ENCODE peak calls at places on chromosome 4, in eight cellular contexts. J is NCI-H774; I is CD8-positive, alpha-beta T cell; B is A549; W is AG09309; L is CD8-positive, alpha-beta memory T cell; G is non-pigmented ciliary epithelial cell; S is EL. P is an unnamed sample.

GRCh38 chr4:137981277-137981676 is 260.9 kb downstream of the SLC7A11 start:
- DNase-seq in G (no peak), J (no peak), S (peak), L (no peak), B (no peak), W (no peak), I (no peak), P (no peak)

GRCh38 chr4:148834804-148835598 is 392.8 kb upstream of the NR3C2 start:
- DNase-seq in S (peak), I (no peak), B (no peak), J (no peak), G (no peak), L (no peak), W (no peak), P (no peak)

GRCh38 chr4:121156822-121157769 is 7.0 kb downstream of the TNIP3 start:
- DNase-seq in B (peak), I (peak), S (peak), G (no peak), L (peak), J (no peak), W (no peak), P (no peak)

GRCh38 chr4:35836591-35836990 is 407.7 kb downstream of the ARAP2 start:
- DNase-seq in W (no peak), S (no peak), B (no peak), J (no peak), I (no peak), L (no peak), G (no peak), P (no peak)

GRCh38 chr4:88957570-88957969 is 99.4 kb downstream of the FAM13A start:
- DNase-seq in W (no peak), B (no peak), J (no peak), G (no peak), L (no peak), I (no peak), S (no peak), P (no peak)

GRCh38 chr4:163688856-163689255 is 194.4 kb downstream of the TMA16 start:
- DNase-seq in G (no peak), J (no peak), I (no peak), L (no peak), W (no peak), S (no peak), B (no peak), P (no peak)

GRCh38 chr4:89915937-89916336 is 21.3 kb downstream of the MMRN1 start:
- DNase-seq in L (no peak), J (no peak), I (no peak), G (no peak), S (no peak), W (no peak), B (no peak), P (no peak)

GRCh38 chr4:173990126-173990878 is 293.2 kb downstream of the FBXO8 start:
- DNase-seq in J (no peak), L (no peak), B (peak), S (peak), W (peak), G (peak), I (no peak), P (no peak)

GRCh38 chr4:15836362-15836761 is 58.2 kb downstream of the CD38 start:
- DNase-seq in J (no peak), B (peak), I (no peak), W (no peak), G (no peak), S (no peak), L (no peak), P (no peak)

GRCh38 chr4:61079427-61079826 is 120.7 kb upstream of the ADGRL3 start:
- DNase-seq in B (no peak), W (no peak), G (no peak), I (no peak), L (no peak), S (peak), J (no peak), P (no peak)

GRCh38 chr4:175790067-175790466 is 22.0 kb downstream of the GPM6A start:
- DNase-seq in W (no peak), J (peak), I (no peak), L (no peak), S (no peak), G (no peak), B (no peak), P (no peak)

GRCh38 chr4:137509855-137510282 is 22.4 kb downstream of the PCDH18 start:
- DNase-seq in I (no peak), L (no peak), S (no peak), B (no peak), J (no peak), W (no peak), G (no peak), P (no peak)

GRCh38 chr4:183146478-183146877 is 47.4 kb downstream of the WWC2 start:
- DNase-seq in W (no peak), G (no peak), J (no peak), S (no peak), B (no peak), L (no peak), I (no peak), P (no peak)

GRCh38 chr4:151658959-151659593 is 101.7 kb downstream of the GATB start:
- DNase-seq in J (no peak), W (peak), S (peak), I (no peak), L (no peak), G (no peak), B (no peak), P (no peak)

GRCh38 chr4:78951862-78952472 is 12.7 kb upstream of the PAQR3 start:
- DNase-seq in W (no peak), L (peak), I (no peak), B (peak), S (peak), G (no peak), J (no peak), P (peak)

GRCh38 chr4:7926822-7927221 is 12.8 kb downstream of the AFAP1 start:
- DNase-seq in G (no peak), I (no peak), L (no peak), S (no peak), J (no peak), B (no peak), W (no peak), P (no peak)

GRCh38 chr4:183563874-183564273 is 59.0 kb downstream of the ING2 start:
- DNase-seq in S (peak), I (no peak), J (no peak), W (peak), B (no peak), L (no peak), G (peak), P (no peak)

GRCh38 chr4:138230048-138230447 is 12.1 kb downstream of the SLC7A11 start:
- DNase-seq in G (no peak), W (no peak), S (no peak), B (no peak), J (no peak), I (no peak), L (no peak), P (no peak)